ENCODE peak calls at places on chromosomes 1 and 21, in four cellular contexts. One of them, this sample, is unnamed.

GRCh38 chr1:189117072-189117770 is 1360.4 kb downstream of the BRINP3 start:
- DNase-seq in lower lobe of right lung: no peak
- DNase-seq in Peyer's patch: no peak
- DNase-seq in lung: no peak
- DNase-seq in this sample: no peak

GRCh38 chr21:44508711-44509445 is 31.1 kb downstream of the KRTAP10-1 start:
- DNase-seq in lower lobe of right lung: peak; percentile 32
- DNase-seq in lung: no peak
- DNase-seq in Peyer's patch: no peak
- DNase-seq in this sample: no peak

GRCh38 chr1:50985094-50985493 is 15.0 kb downstream of the CDKN2C start:
- DNase-seq in lung: no peak
- DNase-seq in Peyer's patch: no peak
- DNase-seq in lower lobe of right lung: no peak
- DNase-seq in this sample: no peak

GRCh38 chr1:178945763-178946266 is 74.9 kb upstream of the ANGPTL1 start:
- DNase-seq in Peyer's patch: no peak
- DNase-seq in lower lobe of right lung: no peak
- DNase-seq in lung: no peak
- DNase-seq in this sample: no peak

GRCh38 chr1:179253286-179253972 is 24.0 kb upstream of the ABL2 start:
- DNase-seq in Peyer's patch: no peak
- DNase-seq in lower lobe of right lung: no peak
- DNase-seq in lung: no peak
- DNase-seq in this sample: no peak

GRCh38 chr1:114367810-114368209 is 143.2 kb downstream of the TRIM33 start:
- DNase-seq in Peyer's patch: no peak
- DNase-seq in lung: no peak
- DNase-seq in lower lobe of right lung: no peak
- DNase-seq in this sample: no peak

GRCh38 chr1:115107501-115108260 is 18.4 kb upstream of the TSPAN2 start:
- DNase-seq in lung: no peak
- DNase-seq in Peyer's patch: no peak
- DNase-seq in lower lobe of right lung: no peak
- DNase-seq in this sample: no peak

GRCh38 chr1:41645062-41645461 is 160.6 kb upstream of the EDN2 start:
- DNase-seq in lower lobe of right lung: no peak
- DNase-seq in Peyer's patch: no peak
- DNase-seq in lung: no peak
- DNase-seq in this sample: no peak

GRCh38 chr1:94275116-94275515 is 37.7 kb upstream of the ARHGAP29 start:
- DNase-seq in lower lobe of right lung: no peak
- DNase-seq in Peyer's patch: no peak
- DNase-seq in lung: no peak
- DNase-seq in this sample: no peak

GRCh38 chr21:43370091-43370658 is 56.8 kb downstream of the SIK1 start:
- DNase-seq in Peyer's patch: peak; percentile 42
- DNase-seq in lung: no peak
- DNase-seq in lower lobe of right lung: no peak
- DNase-seq in this sample: no peak

GRCh38 chr1:8118031-8118451 is 91.9 kb upstream of the ERRFI1 start:
- DNase-seq in lung: no peak
- DNase-seq in lower lobe of right lung: no peak
- DNase-seq in Peyer's patch: no peak
- DNase-seq in this sample: no peak

GRCh38 chr1:202639500-202639899 is 70.8 kb downstream of the SYT2 start:
- DNase-seq in lower lobe of right lung: no peak
- DNase-seq in Peyer's patch: no peak
- DNase-seq in lung: no peak
- DNase-seq in this sample: no peak

GRCh38 chr1:8866173-8866791 is 12.2 kb downstream of the ENO1 start:
- DNase-seq in Peyer's patch: no peak
- DNase-seq in lung: no peak
- DNase-seq in lower lobe of right lung: no peak
- DNase-seq in this sample: no peak

GRCh38 chr1:73782901-73783300 is 415.1 kb downstream of the LRRIQ3 start:
- DNase-seq in lung: no peak
- DNase-seq in lower lobe of right lung: no peak
- DNase-seq in Peyer's patch: no peak
- DNase-seq in this sample: peak; percentile 59

GRCh38 chr1:206493279-206493678 is 14.1 kb upstream of the RASSF5 start:
- DNase-seq in Peyer's patch: no peak
- DNase-seq in lung: no peak
- DNase-seq in lower lobe of right lung: no peak
- DNase-seq in this sample: no peak

GRCh38 chr1:189787201-189787600 is 690.5 kb downstream of the BRINP3 start:
- DNase-seq in Peyer's patch: no peak
- DNase-seq in lower lobe of right lung: no peak
- DNase-seq in lung: no peak
- DNase-seq in this sample: no peak

GRCh38 chr1:161932668-161933067 is 91.0 kb downstream of the OLFML2B start:
- DNase-seq in lung: no peak
- DNase-seq in lower lobe of right lung: no peak
- DNase-seq in Peyer's patch: no peak
- DNase-seq in this sample: no peak

GRCh38 chr21:15076730-15077129 is 11.9 kb upstream of the NRIP1 start:
- DNase-seq in Peyer's patch: no peak
- DNase-seq in lower lobe of right lung: no peak
- DNase-seq in lung: no peak
- DNase-seq in this sample: no peak

GRCh38 chr1:2412773-2413494 is 570 bp upstream of the PEX10 start:
- DNase-seq in lung: no peak
- DNase-seq in lower lobe of right lung: no peak
- DNase-seq in Peyer's patch: peak; percentile 40
- DNase-seq in this sample: no peak

DNA sequence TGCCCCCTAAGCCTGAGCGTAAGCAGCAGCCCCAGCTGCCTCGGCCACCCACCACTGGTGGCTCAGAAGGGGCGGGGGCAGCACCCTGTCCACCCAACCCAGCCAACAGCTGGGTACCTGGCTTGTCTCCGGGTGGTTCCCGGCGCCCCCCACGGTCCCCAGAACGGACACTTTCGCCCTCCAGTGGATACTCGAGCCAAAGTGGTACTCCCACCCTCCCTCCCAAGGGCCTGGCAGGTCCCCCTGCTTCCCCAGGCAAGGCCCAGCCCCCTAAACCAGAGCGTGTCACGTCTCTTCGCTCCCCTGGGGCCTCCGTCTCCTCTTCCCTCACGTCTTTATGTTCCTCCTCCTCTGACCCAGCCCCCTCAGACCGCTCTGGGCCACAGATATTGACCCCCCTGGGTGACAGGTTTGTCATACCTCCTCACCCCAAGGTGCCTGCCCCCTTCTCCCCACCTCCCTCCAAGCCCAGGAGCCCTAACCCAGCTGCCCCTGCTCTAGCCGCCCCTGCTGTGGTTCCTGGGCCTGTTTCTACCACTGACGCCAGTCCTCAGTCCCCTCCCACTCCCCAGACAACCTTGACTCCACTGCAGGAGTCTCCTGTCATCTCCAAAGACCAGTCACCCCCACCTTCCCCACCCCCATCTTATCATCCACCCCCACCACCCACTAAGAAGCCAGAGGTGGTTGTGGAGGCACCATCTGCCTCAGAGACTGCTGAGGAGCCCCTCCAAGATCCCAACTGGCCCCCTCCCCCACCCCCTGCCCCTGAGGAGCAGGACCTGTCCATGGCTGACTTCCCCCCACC is 46.2 kb downstream of the YARS1 start:
- DNase-seq in lower lobe of right lung: peak; percentile 39
- DNase-seq in Peyer's patch: no peak
- DNase-seq in lung: no peak
- DNase-seq in this sample: no peak
- H3K4me1 ChIP-seq in lower lobe of right lung: peaks cover 56% of the 10 kb centered on the region
- H3K4me1 ChIP-seq in Peyer's patch: no peaks in the 10 kb centered on the region
- H3K4me1 ChIP-seq in lung: peaks cover 25% of the 10 kb centered on the region
- H3K4me1 ChIP-seq in this sample: peaks cover 81% of the 10 kb centered on the region

GRCh38 chr21:46065215-46065992 is 32.5 kb upstream of the COL6A2 start:
- DNase-seq in Peyer's patch: no peak
- DNase-seq in lower lobe of right lung: peak; percentile 43
- DNase-seq in lung: peak; percentile 29
- DNase-seq in this sample: peak; percentile 39
- H3K27ac ChIP-seq in Peyer's patch: peak overlapping the region; percentile 65
- H3K27ac ChIP-seq in lower lobe of right lung: peak overlapping the region; percentile 76
- H3K27ac ChIP-seq in lung: peak overlapping the region; percentile 51
- H3K27ac ChIP-seq in this sample: no peak overlapping the region

DNA sequence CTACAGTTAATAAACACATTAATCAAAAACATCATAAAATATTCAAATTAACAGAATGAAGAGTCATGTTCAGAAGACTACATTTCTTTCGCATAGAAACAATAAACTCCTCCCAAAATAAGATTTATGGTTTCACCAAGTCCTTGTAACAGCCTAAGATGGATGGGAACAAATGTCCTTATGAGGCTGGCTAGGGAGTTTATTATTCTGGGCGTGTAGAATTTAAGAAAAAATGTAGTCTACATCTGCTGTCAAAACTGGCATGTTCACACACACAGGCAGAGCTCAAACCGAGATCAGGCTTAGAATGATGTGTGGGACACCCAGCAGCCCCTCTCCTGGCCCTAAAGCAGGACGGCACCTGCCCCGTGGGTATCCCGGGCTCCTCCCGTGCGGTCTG is 101.1 kb downstream of the NPHP4 start:
- DNase-seq in lung: no peak
- DNase-seq in Peyer's patch: no peak
- DNase-seq in lower lobe of right lung: peak; percentile 36
- DNase-seq in this sample: no peak
- H3K4me1 ChIP-seq in lung: no peaks in the 10 kb centered on the region
- H3K4me1 ChIP-seq in Peyer's patch: no peaks in the 10 kb centered on the region
- H3K4me1 ChIP-seq in lower lobe of right lung: no peaks in the 10 kb centered on the region
- H3K4me1 ChIP-seq in this sample: no peaks in the 10 kb centered on the region

GRCh38 chr1:151047925-151048644 is 534 bp downstream of the C1orf56 start:
- DNase-seq in lung: peak; percentile 68
- DNase-seq in lower lobe of right lung: peak; percentile 77
- DNase-seq in Peyer's patch: peak; percentile 77
- DNase-seq in this sample: peak; percentile 63

GRCh38 chr1:151048645-151049032 is 1.1 kb downstream of the C1orf56 start:
- DNase-seq in lower lobe of right lung: no peak
- DNase-seq in Peyer's patch: no peak
- DNase-seq in lung: no peak
- DNase-seq in this sample: no peak

GRCh38 chr1:151049458-151049857 is 1.9 kb downstream of the C1orf56 start:
- DNase-seq in lower lobe of right lung: no peak
- DNase-seq in lung: no peak
- DNase-seq in Peyer's patch: no peak
- DNase-seq in this sample: no peak

GRCh38 chr1:151050051-151050688 is 2.6 kb downstream of the C1orf56 start:
- DNase-seq in lower lobe of right lung: no peak
- DNase-seq in lung: no peak
- DNase-seq in Peyer's patch: no peak
- DNase-seq in this sample: no peak

GRCh38 chr1:151047591-151047924 is at the start of gene C1orf56:
- DNase-seq in lung: peak; percentile 54
- DNase-seq in lower lobe of right lung: peak; percentile 71
- DNase-seq in Peyer's patch: peak; percentile 68
- DNase-seq in this sample: no peak
- H3K27ac ChIP-seq in lung: peak within 1 kb of the TSS; percentile 90
- H3K27ac ChIP-seq in lower lobe of right lung: peak within 1 kb of the TSS; percentile 76
- H3K27ac ChIP-seq in Peyer's patch: peak within 1 kb of the TSS; percentile 90
- H3K27ac ChIP-seq in this sample: peak within 1 kb of the TSS; percentile 9

DNA sequence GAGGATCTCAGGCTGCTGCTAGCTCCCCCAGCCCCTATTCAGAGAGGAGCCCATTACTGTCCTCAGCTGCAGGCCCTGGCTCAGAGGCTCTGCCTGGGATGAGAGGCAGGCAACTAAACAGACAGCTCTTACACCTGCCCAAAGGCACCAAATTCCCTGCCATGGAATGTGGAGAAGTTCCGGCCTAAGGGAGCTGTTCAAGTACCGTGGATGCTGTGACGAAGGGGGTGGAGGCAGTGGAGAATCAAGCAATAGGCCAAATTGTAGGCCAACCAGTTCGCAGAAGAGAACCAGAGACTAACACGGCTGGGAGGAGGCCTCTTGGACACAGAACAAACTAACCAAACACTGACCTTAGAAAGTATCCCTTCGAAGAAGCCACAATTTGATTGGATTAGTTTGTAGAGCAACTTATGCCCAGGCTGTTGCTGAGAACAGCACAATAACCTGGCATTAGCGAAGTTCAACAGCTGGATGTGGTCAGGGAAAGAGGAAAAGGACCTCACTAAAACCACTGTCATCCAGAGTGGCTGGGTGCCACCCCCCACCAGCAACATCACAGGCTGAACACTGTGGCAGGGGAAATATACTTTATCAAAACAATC is 3.6 kb downstream of the C1orf174 start:
- DNase-seq in lung: no peak
- DNase-seq in Peyer's patch: no peak
- DNase-seq in lower lobe of right lung: peak; percentile 14
- DNase-seq in this sample: no peak
- H3K4me1 ChIP-seq in lung: peaks cover 7% of the 10 kb centered on the region
- H3K4me1 ChIP-seq in Peyer's patch: no peaks in the 10 kb centered on the region
- H3K4me1 ChIP-seq in lower lobe of right lung: peaks cover 10% of the 10 kb centered on the region
- H3K4me1 ChIP-seq in this sample: peaks cover 14% of the 10 kb centered on the region